ENCODE peak calls at places on chromosomes 7 and 10, in seven cellular contexts. O is CD4-positive, CD25-positive, alpha-beta regulatory T cell; V is breast epithelium; K is GM03348; Y is activated T-cell treated with anti-CD3 and anti-CD28 coated beads, Interleukin-2, amount 50 U/mL, for 72 hours; Q is adipocyte; D is stimulated activated CD4-positive, alpha-beta T cell treated with anti-CD3 and anti-CD28 coated beads, Interleukin-15, amount 100 ng/mL, for 1 hour. X is an unnamed sample.
A peak's percentile ranks its signal among the peaks of the same experiment; 100 is the strongest.

GRCh38 chr10:103284170-103284569 is 7.2 kb downstream of the INA start:
- DNase-seq in O (no peak), V (no peak), K (no peak), Y (no peak), Q (no peak), D (no peak), X (no peak)

GRCh38 chr7:73892003-73892975 is 31.3 kb downstream of the TMEM270 start:
- DNase-seq in O (no peak), V (no peak), K (no peak), Y (no peak), Q (peak; percentile 64), D (no peak), X (no peak)

GRCh38 chr7:20112646-20113045 is 104.5 kb downstream of the MACC1 start:
- DNase-seq in O (no peak), V (no peak), K (no peak), Y (no peak), Q (no peak), D (no peak), X (no peak)

GRCh38 chr10:4771554-4772201 is 54.3 kb upstream of the AKR1E2 start:
- DNase-seq in O (no peak), V (no peak), K (peak; percentile 39), Y (no peak), Q (peak; percentile 60), D (no peak), X (no peak)

GRCh38 chr7:5626456-5626855 is 155.0 kb downstream of the RNF216 start:
- DNase-seq in O (no peak), V (no peak), K (no peak), Y (no peak), Q (no peak), D (no peak), X (no peak)

GRCh38 chr7:3359011-3359410 is 58.0 kb downstream of the SDK1 start:
- DNase-seq in O (no peak), V (no peak), K (no peak), Y (no peak), Q (no peak), D (no peak), X (no peak)

GRCh38 chr10:97222346-97222961 is 36.7 kb upstream of the SLIT1 start:
- DNase-seq in O (no peak), V (no peak), K (no peak), Y (no peak), Q (no peak), D (no peak), X (no peak)

GRCh38 chr7:156376317-156376716 is 264.3 kb upstream of the RNF32 start:
- DNase-seq in O (no peak), V (no peak), K (no peak), Y (no peak), Q (no peak), D (no peak), X (no peak)

GRCh38 chr10:44724415-44725174 is 186.5 kb upstream of the TMEM72 start:
- DNase-seq in O (no peak), V (no peak), K (peak; percentile 82), Y (no peak), Q (peak; percentile 64), D (no peak), X (no peak)

GRCh38 chr7:80924090-80924489 is 5.2 kb upstream of the SEMA3C start:
- DNase-seq in O (no peak), V (no peak), K (no peak), Y (no peak), Q (no peak), D (no peak), X (no peak)

GRCh38 chr7:29106128-29106988 is 40.0 kb downstream of the CPVL start:
- DNase-seq in O (no peak), V (no peak), K (peak; percentile 70), Y (peak; percentile 23), Q (peak; percentile 89), D (no peak), X (no peak)

GRCh38 chr10:7410306-7410799 is 481 bp downstream of the SFMBT2 start:
- DNase-seq in O (peak; percentile 27), V (no peak), K (peak; percentile 24), Y (peak; percentile 57), Q (peak; percentile 31), D (no peak), X (no peak)

GRCh38 chr10:126634915-126635314 is 35.6 kb downstream of the C10orf90 start:
- DNase-seq in O (no peak), V (no peak), K (no peak), Y (no peak), Q (no peak), D (no peak), X (no peak)

GRCh38 chr7:55975944-55976633 is 11.7 kb downstream of the NIPSNAP2 start:
- DNase-seq in O (no peak), V (no peak), K (no peak), Y (no peak), Q (no peak), D (no peak), X (no peak)

GRCh38 chr7:6252310-6252709 is 20.1 kb downstream of the CYTH3 start:
- DNase-seq in O (no peak), V (no peak), K (no peak), Y (no peak), Q (peak; percentile 64), D (no peak), X (no peak)

GRCh38 chr7:106858618-106859532 is 6.2 kb upstream of the PIK3CG start:
- DNase-seq in O (no peak), V (no peak), K (no peak), Y (no peak), Q (no peak), D (no peak), X (no peak)

GRCh38 chr7:77738871-77739270 is 42.6 kb downstream of the RSBN1L start:
- DNase-seq in O (no peak), V (no peak), K (no peak), Y (no peak), Q (peak; percentile 83), D (no peak), X (peak; percentile 6)

GRCh38 chr7:37352974-37353948 is 95.4 kb downstream of the ELMO1 start:
- DNase-seq in O (peak; percentile 86), V (no peak), K (no peak), Y (peak; percentile 79), Q (no peak), D (peak; percentile 47), X (no peak)

GRCh38 chr10:6171891-6172354 is 30.8 kb upstream of the PFKFB3 start:
- DNase-seq in O (no peak), V (no peak), K (peak; percentile 82), Y (peak; percentile 51), Q (no peak), D (no peak), X (no peak)

GRCh38 chr10:44361080-44361479 is 23.8 kb downstream of the CXCL12 start:
- DNase-seq in O (no peak), V (no peak), K (no peak), Y (no peak), Q (peak; percentile 41), D (no peak), X (no peak)